ENCODE peak calls at places on chromosomes 4 and X, in five cellular contexts. One of them, this sample, is unnamed.

GRCh38 chrX:10156199-10157031 is at the start of gene CLCN4:
- DNase-seq in K562: no peak
- DNase-seq in mesendoderm: peak
- DNase-seq in choroid plexus epithelial cell: peak
- DNase-seq in SK-N-SH: peak
- DNase-seq in this sample: peak

GRCh38 chr4:40149960-40150385 is 46.9 kb upstream of the RHOH start:
- DNase-seq in choroid plexus epithelial cell: peak
- DNase-seq in SK-N-SH: peak
- DNase-seq in mesendoderm: peak
- DNase-seq in K562: peak
- DNase-seq in this sample: peak

GRCh38 chr4:2697995-2698414 is 58.1 kb downstream of the TNIP2 start:
- DNase-seq in SK-N-SH: no peak
- DNase-seq in K562: no peak
- DNase-seq in choroid plexus epithelial cell: no peak
- DNase-seq in mesendoderm: no peak
- DNase-seq in this sample: no peak

GRCh38 chrX:154409222-154409871 is at the start of gene DNASE1L1:
- DNase-seq in mesendoderm: peak
- DNase-seq in SK-N-SH: no peak
- DNase-seq in choroid plexus epithelial cell: peak
- DNase-seq in K562: peak
- DNase-seq in this sample: no peak

GRCh38 chr4:105572296-105572695 is 19.9 kb downstream of the ARHGEF38 start:
- DNase-seq in K562: no peak
- DNase-seq in mesendoderm: no peak
- DNase-seq in choroid plexus epithelial cell: no peak
- DNase-seq in SK-N-SH: no peak
- DNase-seq in this sample: no peak

GRCh38 chr4:188620608-188621007 is 481.4 kb downstream of the TRIML1 start:
- DNase-seq in choroid plexus epithelial cell: no peak
- DNase-seq in mesendoderm: peak
- DNase-seq in K562: no peak
- DNase-seq in SK-N-SH: no peak
- DNase-seq in this sample: no peak

GRCh38 chr4:106287353-106287969 is 28.5 kb downstream of the TBCK start:
- DNase-seq in mesendoderm: peak
- DNase-seq in choroid plexus epithelial cell: peak
- DNase-seq in K562: no peak
- DNase-seq in SK-N-SH: no peak
- DNase-seq in this sample: no peak

GRCh38 chr4:151184523-151185458 is 85.4 kb downstream of the RPS3A start:
- DNase-seq in SK-N-SH: no peak
- DNase-seq in choroid plexus epithelial cell: peak
- DNase-seq in K562: no peak
- DNase-seq in mesendoderm: peak
- DNase-seq in this sample: no peak

GRCh38 chr4:40168070-40168469 is 28.8 kb upstream of the RHOH start:
- DNase-seq in SK-N-SH: no peak
- DNase-seq in K562: no peak
- DNase-seq in mesendoderm: no peak
- DNase-seq in choroid plexus epithelial cell: no peak
- DNase-seq in this sample: no peak

GRCh38 chr4:79132826-79133225 is 193.0 kb downstream of the NAA11 start:
- DNase-seq in mesendoderm: no peak
- DNase-seq in K562: no peak
- DNase-seq in SK-N-SH: no peak
- DNase-seq in choroid plexus epithelial cell: no peak
- DNase-seq in this sample: no peak

GRCh38 chr4:153365003-153365402 is 20.5 kb downstream of the MND1 start:
- DNase-seq in choroid plexus epithelial cell: no peak
- DNase-seq in SK-N-SH: no peak
- DNase-seq in mesendoderm: no peak
- DNase-seq in K562: no peak
- DNase-seq in this sample: no peak

GRCh38 chr4:181301735-181302380 is 941.3 kb upstream of the TENM3 start:
- DNase-seq in mesendoderm: peak
- DNase-seq in SK-N-SH: no peak
- DNase-seq in choroid plexus epithelial cell: peak
- DNase-seq in K562: peak
- DNase-seq in this sample: peak

GRCh38 chrX:9785944-9786741 is at the start of gene SHROOM2:
- DNase-seq in mesendoderm: no peak
- DNase-seq in K562: peak
- DNase-seq in SK-N-SH: peak
- DNase-seq in choroid plexus epithelial cell: no peak
- DNase-seq in this sample: peak

GRCh38 chr4:156169861-156170260 is 216.2 kb upstream of the CTSO start:
- DNase-seq in K562: no peak
- DNase-seq in mesendoderm: peak
- DNase-seq in choroid plexus epithelial cell: no peak
- DNase-seq in SK-N-SH: no peak
- DNase-seq in this sample: no peak

GRCh38 chrX:17738002-17738713 is 865 bp downstream of the SCML1 start:
- DNase-seq in mesendoderm: peak
- DNase-seq in choroid plexus epithelial cell: peak
- DNase-seq in SK-N-SH: peak
- DNase-seq in K562: no peak
- DNase-seq in this sample: peak

GRCh38 chr4:70530997-70531396 is 12.6 kb downstream of the AMTN start:
- DNase-seq in SK-N-SH: no peak
- DNase-seq in mesendoderm: no peak
- DNase-seq in K562: no peak
- DNase-seq in choroid plexus epithelial cell: no peak
- DNase-seq in this sample: no peak

GRCh38 chr4:108337923-108338322 is 169.2 kb upstream of the LEF1 start:
- DNase-seq in choroid plexus epithelial cell: peak
- DNase-seq in mesendoderm: peak
- DNase-seq in SK-N-SH: peak
- DNase-seq in K562: no peak
- DNase-seq in this sample: no peak

GRCh38 chr4:30904161-30904560 is 184.0 kb downstream of the PCDH7 start:
- DNase-seq in choroid plexus epithelial cell: no peak
- DNase-seq in mesendoderm: no peak
- DNase-seq in K562: no peak
- DNase-seq in SK-N-SH: no peak
- DNase-seq in this sample: peak
- H3K4me3 ChIP-seq in choroid plexus epithelial cell: no peak
- H3K4me3 ChIP-seq in mesendoderm: no peak
- H3K4me3 ChIP-seq in K562: no peak
- H3K4me3 ChIP-seq in SK-N-SH: no peak
- H3K4me3 ChIP-seq in this sample: no peak

DNA sequence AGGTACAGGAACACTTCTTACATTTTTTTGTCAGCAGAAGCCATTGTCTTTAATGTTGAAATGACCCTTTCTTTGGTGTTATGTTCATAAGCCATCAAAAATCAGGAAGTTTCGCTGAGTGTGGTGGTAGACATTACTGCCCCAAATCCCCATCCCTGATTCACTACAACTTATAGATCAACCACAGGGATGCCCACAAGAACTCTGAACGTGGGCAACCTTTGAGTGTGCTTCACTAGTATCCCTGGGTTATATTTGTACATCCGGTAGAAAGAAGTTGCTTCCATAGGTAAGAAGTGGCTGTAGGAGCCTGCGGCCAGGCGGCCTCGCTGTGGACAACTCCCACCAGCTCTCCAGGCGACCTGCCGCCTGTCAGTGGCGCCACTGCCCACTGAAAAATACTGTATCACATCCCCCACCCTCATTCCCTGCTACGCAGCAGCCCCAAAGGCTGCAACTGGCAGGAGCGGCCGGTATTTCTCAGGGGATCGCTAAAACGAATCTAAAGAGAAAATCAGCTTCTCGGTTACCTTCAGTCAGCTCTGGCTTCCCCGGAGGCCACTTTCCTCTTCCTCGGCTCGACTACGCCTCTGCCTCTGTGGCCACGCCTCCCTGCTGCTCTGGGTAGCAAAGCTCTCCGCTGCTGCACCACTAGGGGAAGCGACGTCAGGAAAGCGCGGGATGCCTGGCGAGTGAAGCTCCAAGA is 13.9 kb upstream of the ETDC start:
- DNase-seq in SK-N-SH: peak
- DNase-seq in K562: no peak
- DNase-seq in choroid plexus epithelial cell: peak
- DNase-seq in mesendoderm: peak
- DNase-seq in this sample: no peak
- H3K4me3 ChIP-seq in SK-N-SH: peak
- H3K4me3 ChIP-seq in K562: no peak
- H3K4me3 ChIP-seq in choroid plexus epithelial cell: peak
- H3K4me3 ChIP-seq in mesendoderm: peak
- H3K4me3 ChIP-seq in this sample: no peak

DNA sequence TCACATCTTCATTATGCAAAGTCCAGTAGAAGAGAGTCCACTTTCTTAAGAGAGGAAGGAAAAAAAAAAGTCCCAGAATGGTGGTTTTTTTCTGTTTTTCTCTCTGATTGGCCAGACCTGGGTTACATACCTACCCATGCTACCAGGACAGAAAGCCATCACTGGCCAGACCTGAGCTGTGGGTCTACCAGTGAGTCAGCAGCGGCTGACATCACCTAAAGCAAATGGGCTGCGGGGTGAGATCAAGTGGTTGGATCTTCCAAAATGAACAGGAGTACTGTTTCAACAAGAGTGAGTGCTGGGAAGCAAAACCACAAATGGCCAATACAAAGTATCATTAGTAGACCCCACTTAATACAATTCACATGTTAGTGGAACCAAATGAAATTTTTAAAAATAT is 1.6 kb upstream of the NDST3 start:
- DNase-seq in mesendoderm: peak
- DNase-seq in choroid plexus epithelial cell: peak
- DNase-seq in K562: no peak
- DNase-seq in SK-N-SH: peak
- DNase-seq in this sample: no peak
- H3K4me3 ChIP-seq in mesendoderm: no peak
- H3K4me3 ChIP-seq in choroid plexus epithelial cell: no peak
- H3K4me3 ChIP-seq in K562: no peak
- H3K4me3 ChIP-seq in SK-N-SH: peak
- H3K4me3 ChIP-seq in this sample: no peak

DNA sequence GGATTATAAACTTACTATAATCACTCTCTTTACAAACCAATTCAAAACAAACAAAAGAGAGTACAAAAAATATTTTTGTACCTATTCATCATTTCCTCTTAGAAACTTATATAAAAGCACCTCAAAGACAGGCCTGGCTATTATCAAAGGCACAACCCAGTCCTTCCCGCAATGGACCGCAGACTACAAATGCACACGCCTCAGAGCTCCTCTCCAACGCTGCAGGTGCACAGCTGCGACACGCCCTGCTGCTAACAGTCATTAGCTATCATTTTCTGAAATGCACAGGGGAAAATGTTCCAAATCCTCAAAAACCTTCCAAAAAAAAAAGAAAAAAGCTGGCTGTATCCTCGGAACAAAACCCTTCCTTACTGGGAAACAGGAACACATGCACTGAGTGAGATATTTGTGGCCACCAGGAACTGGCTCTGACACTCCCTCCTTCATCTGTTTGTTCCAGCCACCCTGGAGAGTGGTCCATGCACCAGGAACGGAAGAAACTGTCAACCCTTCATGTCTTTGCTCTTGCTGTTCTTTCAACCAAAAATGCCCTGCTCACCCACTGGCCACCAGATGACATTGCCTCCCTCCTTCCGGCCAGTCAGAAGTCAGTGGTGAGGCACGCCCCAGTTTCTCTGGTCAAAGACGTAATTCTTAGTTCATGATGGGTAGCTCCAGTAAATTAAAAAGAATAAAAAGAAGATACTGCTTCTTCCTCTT is 16.7 kb downstream of the IRF2 start:
- DNase-seq in K562: no peak
- DNase-seq in mesendoderm: no peak
- DNase-seq in SK-N-SH: no peak
- DNase-seq in choroid plexus epithelial cell: no peak
- DNase-seq in this sample: no peak
- H3K4me3 ChIP-seq in K562: no peak
- H3K4me3 ChIP-seq in mesendoderm: no peak
- H3K4me3 ChIP-seq in SK-N-SH: no peak
- H3K4me3 ChIP-seq in choroid plexus epithelial cell: no peak
- H3K4me3 ChIP-seq in this sample: no peak

DNA sequence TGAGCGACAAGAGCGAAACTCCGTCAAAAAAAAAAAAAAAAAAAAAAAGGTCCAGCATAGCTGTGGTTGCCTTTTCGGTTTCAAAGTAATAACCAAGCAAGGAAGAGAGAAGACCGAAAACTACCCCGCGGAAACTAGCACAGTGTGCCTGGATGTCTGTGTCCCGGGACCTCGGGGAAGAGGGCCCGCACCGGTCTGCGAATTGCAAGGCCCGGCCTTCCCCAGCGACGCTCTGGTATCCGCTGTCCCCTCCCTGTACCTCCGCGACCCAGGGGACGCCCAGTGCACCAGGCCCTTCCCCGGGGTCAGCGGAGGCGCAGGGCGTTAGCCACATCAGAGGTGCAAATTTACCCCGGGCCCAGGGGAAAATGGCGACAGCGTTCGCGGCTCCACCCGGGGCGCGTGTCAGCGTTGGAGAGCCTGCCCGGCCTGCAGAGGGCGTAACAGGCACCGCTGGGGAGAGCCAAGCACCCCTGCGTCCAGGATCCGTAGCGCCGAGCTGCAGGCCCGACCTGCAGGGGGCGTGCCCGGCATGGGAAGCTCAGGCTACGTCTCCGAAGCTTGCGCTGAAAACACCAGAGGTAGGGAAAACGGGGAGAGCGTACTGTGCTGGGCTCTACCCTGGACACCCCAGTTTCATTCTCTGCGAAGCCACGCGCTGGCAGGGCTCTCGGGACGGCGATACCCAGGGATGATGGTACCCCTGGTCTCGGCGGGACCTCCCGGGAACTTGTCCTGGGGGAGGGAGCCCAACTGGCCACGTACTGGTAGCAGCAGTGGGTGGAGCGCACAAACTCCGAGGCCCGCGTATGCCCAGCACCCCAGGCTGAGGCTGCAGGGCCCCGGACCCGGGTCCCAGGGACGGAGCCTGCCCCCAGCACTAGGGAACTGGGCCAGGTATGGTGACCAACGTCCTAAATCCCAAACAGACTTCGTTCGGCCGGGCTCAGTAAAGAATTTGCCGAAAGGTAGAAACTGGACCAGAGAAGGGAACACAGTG is 16.2 kb downstream of the NKX6-1 start:
- DNase-seq in mesendoderm: peak
- DNase-seq in SK-N-SH: peak
- DNase-seq in choroid plexus epithelial cell: peak
- DNase-seq in K562: no peak
- DNase-seq in this sample: no peak
- H3K4me3 ChIP-seq in mesendoderm: no peak
- H3K4me3 ChIP-seq in SK-N-SH: no peak
- H3K4me3 ChIP-seq in choroid plexus epithelial cell: peak
- H3K4me3 ChIP-seq in K562: no peak
- H3K4me3 ChIP-seq in this sample: no peak

DNA sequence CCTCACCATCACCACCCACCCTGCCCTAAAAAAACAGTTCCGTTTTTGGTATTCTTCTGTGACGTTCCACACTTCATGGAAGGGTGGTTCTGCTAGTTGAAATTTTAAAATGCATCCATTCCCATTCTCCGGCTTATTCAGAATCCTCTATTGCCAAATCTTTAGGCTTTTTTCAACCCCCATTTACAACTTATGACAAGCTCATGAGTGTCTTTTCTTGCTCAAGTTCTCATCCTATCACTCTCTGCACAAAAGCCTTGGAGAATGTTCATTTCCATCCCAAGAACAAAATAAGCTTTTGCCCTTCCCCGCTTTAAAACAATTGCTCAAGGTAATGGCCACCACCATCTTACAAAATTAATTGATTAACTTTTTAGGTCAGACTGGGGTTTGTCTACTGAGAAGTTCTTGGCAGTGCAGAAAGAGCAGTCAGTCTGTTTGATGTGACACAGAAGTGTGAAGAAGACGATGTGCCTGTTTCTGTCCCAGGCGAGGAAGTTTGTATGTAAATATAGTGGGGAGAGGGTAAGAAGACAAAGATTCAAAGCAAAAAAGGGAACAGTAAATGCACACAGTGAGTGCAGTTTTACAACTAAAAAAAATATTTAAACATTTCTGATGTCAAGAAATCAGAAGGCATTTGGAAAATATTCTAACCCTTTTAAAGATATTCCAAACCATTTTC is 264.7 kb downstream of the RAPGEF2 start:
- DNase-seq in SK-N-SH: no peak
- DNase-seq in mesendoderm: no peak
- DNase-seq in choroid plexus epithelial cell: no peak
- DNase-seq in K562: no peak
- DNase-seq in this sample: no peak
- H3K4me3 ChIP-seq in SK-N-SH: no peak
- H3K4me3 ChIP-seq in mesendoderm: no peak
- H3K4me3 ChIP-seq in choroid plexus epithelial cell: no peak
- H3K4me3 ChIP-seq in K562: no peak
- H3K4me3 ChIP-seq in this sample: no peak